ENCODE peak calls at places on chromosome 9, in five cellular contexts. E is H7, A is smooth muscle cell of the brain vasculature, T is astrocyte, X is fibroblast of mammary gland. J is an unnamed sample.

GRCh38 chr9:76459691-76460635 is 981 bp downstream of the GCNT1 start:
- DNase-seq in E (peak; percentile 69), A (no peak), T (peak; percentile 62), X (peak; percentile 66), J (peak; percentile 22)

GRCh38 chr9:127793093-127793708 is 7.4 kb downstream of the CDK9 start:
- DNase-seq in E (peak; percentile 25), A (no peak), T (no peak), X (peak; percentile 38), J (no peak)

GRCh38 chr9:98432134-98432533 is 176.7 kb upstream of the TBC1D2 start:
- DNase-seq in E (no peak), A (no peak), T (no peak), X (no peak), J (no peak)

GRCh38 chr9:16985559-16986348 is 115.3 kb upstream of the BNC2 start:
- DNase-seq in E (no peak), A (no peak), T (peak; percentile 90), X (peak; percentile 87), J (no peak)

GRCh38 chr9:94912700-94913249 is 186.3 kb downstream of the AOPEP start:
- DNase-seq in E (no peak), A (no peak), T (peak; percentile 95), X (peak; percentile 68), J (no peak)

GRCh38 chr9:137865581-137866145 is 11.9 kb upstream of the CACNA1B start:
- DNase-seq in E (no peak), A (no peak), T (no peak), X (no peak), J (no peak)

GRCh38 chr9:133426011-133426410 is 3.8 kb downstream of the ADAMTS13 start:
- DNase-seq in E (no peak), A (no peak), T (no peak), X (no peak), J (no peak)

GRCh38 chr9:122377241-122378164 is 6.7 kb downstream of the PTGS1 start:
- DNase-seq in E (no peak), A (no peak), T (no peak), X (no peak), J (no peak)

GRCh38 chr9:20065076-20065475 is 276.2 kb upstream of the SLC24A2 start:
- DNase-seq in E (no peak), A (no peak), T (no peak), X (no peak), J (no peak)

GRCh38 chr9:108813951-108814601 is 41.7 kb downstream of the ACTL7B start:
- DNase-seq in E (peak; percentile 9), A (peak; percentile 53), T (peak; percentile 26), X (peak; percentile 56), J (peak; percentile 20)

GRCh38 chr9:16197578-16198370 is 644.9 kb downstream of the CCDC171 start:
- DNase-seq in E (no peak), A (no peak), T (peak; percentile 51), X (no peak), J (no peak)

GRCh38 chr9:120635011-120635410 is 55.0 kb upstream of the CDK5RAP2 start:
- DNase-seq in E (no peak), A (no peak), T (no peak), X (no peak), J (no peak)

GRCh38 chr9:132743886-132744544 is 73.8 kb downstream of the GTF3C4 start:
- DNase-seq in E (no peak), A (no peak), T (no peak), X (no peak), J (no peak)

GRCh38 chr9:95104966-95105365 is 212.5 kb downstream of the FANCC start:
- DNase-seq in E (peak; percentile 14), A (no peak), T (no peak), X (no peak), J (no peak)

GRCh38 chr9:133342570-133342969 is 5.4 kb downstream of the MED22 start:
- DNase-seq in E (peak; percentile 80), A (no peak), T (no peak), X (no peak), J (no peak)

J was measured in glomerular endothelial cell.